ENCODE peak calls at places on chromosomes 12 and 14, in eight cellular contexts. K is neural progenitor cell, E is aorta, S is coronary artery, Z is GM12878, U is left lung, Y is Karpas-422, R is lung. W is an unnamed sample.

GRCh38 chr14:81436296-81437138 is 36.4 kb upstream of the STON2 start:
- DNase-seq in E (peak), U (peak), R (peak), Y (no peak), Z (no peak), K (peak), S (no peak), W (peak)

GRCh38 chr14:37195327-37195726 is 2.4 kb upstream of the MIPOL1 start:
- DNase-seq in R (no peak), K (no peak), Z (no peak), S (no peak), Y (no peak), U (no peak), E (no peak), W (no peak)

GRCh38 chr12:21502164-21502496 is 541 bp downstream of the GOLT1B start:
- DNase-seq in K (no peak), Z (peak), U (no peak), E (no peak), R (no peak), S (no peak), Y (peak), W (no peak)

GRCh38 chr12:127245437-127245836 is 1021.5 kb upstream of the TMEM132C start:
- DNase-seq in E (no peak), R (no peak), U (no peak), K (no peak), Z (no peak), S (no peak), Y (no peak), W (no peak)

GRCh38 chr14:57418999-57419398 is 28.6 kb downstream of the NAA30 start:
- DNase-seq in Z (no peak), R (no peak), U (no peak), Y (no peak), S (no peak), E (no peak), K (no peak), W (no peak)

GRCh38 chr14:62691613-62692489 is 353.4 kb downstream of the KCNH5 start:
- DNase-seq in K (no peak), S (no peak), E (no peak), Z (no peak), U (peak), Y (no peak), R (peak), W (no peak)

GRCh38 chr12:48004941-48005749 is 869 bp upstream of the COL2A1 start:
- DNase-seq in S (no peak), Y (no peak), R (no peak), Z (no peak), U (no peak), E (no peak), K (peak), W (peak)

GRCh38 chr14:61385002-61385685 is 63.8 kb downstream of the PRKCH start:
- DNase-seq in S (no peak), U (no peak), Y (no peak), R (no peak), K (no peak), E (no peak), Z (no peak), W (no peak)

GRCh38 chr14:56703947-56704346 is 106.3 kb downstream of the OTX2 start:
- DNase-seq in Y (no peak), K (no peak), S (no peak), R (no peak), E (no peak), Z (no peak), U (no peak), W (peak)

GRCh38 chr12:110921262-110921661 is 883 bp upstream of the MYL2 start:
- DNase-seq in Y (no peak), E (no peak), S (no peak), U (no peak), K (no peak), R (no peak), Z (no peak), W (no peak)

GRCh38 chr14:65255583-65256443 is 153.5 kb upstream of the MAX start:
- DNase-seq in S (no peak), U (peak), R (peak), Y (no peak), K (peak), Z (no peak), E (no peak), W (peak)

GRCh38 chr12:54352022-54352531 is 12.2 kb downstream of the GPR84 start:
- DNase-seq in Z (no peak), E (peak), U (peak), Y (no peak), K (peak), R (peak), S (no peak), W (peak)

GRCh38 chr14:99274346-99275221 is 2.6 kb upstream of the BCL11B start:
- DNase-seq in S (peak), K (peak), Y (no peak), E (no peak), Z (no peak), U (peak), R (no peak), W (peak)

GRCh38 chr14:63174760-63175191 is 29.5 kb upstream of the RHOJ start:
- DNase-seq in U (no peak), E (no peak), R (no peak), Z (no peak), Y (peak), S (no peak), K (peak), W (peak)

GRCh38 chr12:68276400-68276930 is 23.1 kb upstream of the IL22 start:
- DNase-seq in Z (no peak), R (no peak), Y (no peak), S (no peak), K (no peak), E (no peak), U (no peak), W (no peak)

GRCh38 chr14:77613207-77613606 is 3.2 kb downstream of the SPTLC2 start:
- DNase-seq in S (no peak), Y (no peak), U (no peak), R (no peak), K (no peak), Z (no peak), E (no peak), W (no peak)

GRCh38 chr12:118033902-118034301 is 17.4 kb downstream of the RFC5 start:
- DNase-seq in K (no peak), Y (no peak), S (no peak), E (no peak), U (no peak), Z (no peak), R (no peak), W (no peak)

GRCh38 chr12:56084958-56085543 is 5.1 kb downstream of the ERBB3 start:
- DNase-seq in R (no peak), Y (peak), Z (no peak), E (no peak), U (no peak), S (no peak), K (peak), W (peak)

GRCh38 chr12:124827588-124828184 is 36.0 kb downstream of the SCARB1 start:
- DNase-seq in K (no peak), Z (peak), R (no peak), U (no peak), S (no peak), E (no peak), Y (no peak), W (no peak)

GRCh38 chr12:131380220-131380957 is 330.5 kb upstream of the SFSWAP start:
- DNase-seq in Z (no peak), S (peak), Y (no peak), R (no peak), K (peak), U (no peak), E (no peak), W (no peak)

GRCh38 chr12:122014781-122015180 is 6.9 kb upstream of the BCL7A start:
- DNase-seq in K (no peak), Z (no peak), Y (no peak), E (no peak), R (no peak), U (no peak), S (no peak), W (no peak)

GRCh38 chr14:89365071-89365801 is 51.8 kb downstream of the FOXN3 start:
- DNase-seq in U (peak), Z (peak), E (no peak), K (no peak), S (no peak), R (peak), Y (peak), W (no peak)

GRCh38 chr14:85444685-85445084 is 85.3 kb upstream of the FLRT2 start:
- DNase-seq in U (peak), E (no peak), S (no peak), R (no peak), Y (no peak), Z (no peak), K (no peak), W (no peak)

GRCh38 chr14:77965919-77966435 is 166.1 kb downstream of the ADCK1 start:
- DNase-seq in K (peak), Z (peak), Y (no peak), E (no peak), U (no peak), R (no peak), S (no peak), W (peak)

GRCh38 chr12:52207895-52208294 is 16.1 kb upstream of the KRT80 start:
- DNase-seq in R (no peak), K (no peak), S (no peak), Z (no peak), U (peak), Y (no peak), E (peak), W (no peak)

GRCh38 chr12:106369624-106370346 is 12.2 kb downstream of the POLR3B start:
- DNase-seq in S (no peak), E (no peak), K (no peak), Z (no peak), U (no peak), Y (no peak), R (no peak), W (no peak)

GRCh38 chr12:6229823-6230222 is 29.6 kb downstream of the CD9 start:
- DNase-seq in R (no peak), Z (no peak), E (peak), S (peak), Y (no peak), U (peak), K (no peak), W (no peak)

GRCh38 chr12:80715850-80716249 is 862 bp upstream of the MYF5 start:
- DNase-seq in S (no peak), Z (no peak), K (no peak), R (no peak), E (no peak), Y (no peak), U (no peak), W (peak)

GRCh38 chr12:80714846-80715245 is 1.9 kb upstream of the MYF5 start:
- DNase-seq in R (no peak), U (no peak), E (no peak), K (no peak), S (no peak), Y (no peak), Z (no peak), W (peak)

GRCh38 chr12:80713419-80713818 is 3.3 kb upstream of the MYF5 start:
- DNase-seq in K (no peak), U (no peak), E (no peak), Y (no peak), S (no peak), R (no peak), Z (no peak), W (no peak)

GRCh38 chr12:80714055-80714454 is 2.7 kb upstream of the MYF5 start:
- DNase-seq in U (no peak), S (no peak), E (no peak), Y (no peak), Z (no peak), K (peak), R (no peak), W (peak)

GRCh38 chr12:80716711-80717469 is at the start of gene MYF5:
- DNase-seq in Z (no peak), R (no peak), U (no peak), Y (no peak), E (no peak), K (no peak), S (no peak), W (peak)
- H3K27ac ChIP-seq in Z (no peak), R (no peak), U (no peak), Y (no peak), E (no peak), K (peak), S (no peak), W (no peak)

DNA sequence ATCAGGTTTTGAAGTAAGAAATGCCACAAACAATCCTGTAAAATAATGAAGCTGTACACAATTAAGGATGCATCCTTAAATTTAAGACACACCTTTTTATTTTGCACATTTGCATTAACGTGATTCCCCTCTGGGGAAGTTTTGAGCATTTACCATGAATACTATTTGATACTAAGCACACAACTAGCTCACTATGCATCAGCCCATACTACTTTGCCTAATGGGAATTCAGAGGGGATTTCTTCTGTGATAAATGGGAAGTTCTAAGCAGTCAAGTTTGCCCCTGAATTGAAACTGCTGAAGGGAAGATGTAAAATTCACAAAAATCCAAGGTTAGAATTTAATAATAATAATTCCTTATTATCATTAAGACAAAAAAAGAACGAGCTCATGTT is 27.4 kb downstream of the SINHCAF start:
- DNase-seq in S (no peak), K (no peak), R (no peak), Y (no peak), E (no peak), Z (peak), U (no peak), W (no peak)
- H3K27ac ChIP-seq in S (no peak), K (peak), R (no peak), Y (peak), E (no peak), Z (peak), U (no peak), W (peak)

DNA sequence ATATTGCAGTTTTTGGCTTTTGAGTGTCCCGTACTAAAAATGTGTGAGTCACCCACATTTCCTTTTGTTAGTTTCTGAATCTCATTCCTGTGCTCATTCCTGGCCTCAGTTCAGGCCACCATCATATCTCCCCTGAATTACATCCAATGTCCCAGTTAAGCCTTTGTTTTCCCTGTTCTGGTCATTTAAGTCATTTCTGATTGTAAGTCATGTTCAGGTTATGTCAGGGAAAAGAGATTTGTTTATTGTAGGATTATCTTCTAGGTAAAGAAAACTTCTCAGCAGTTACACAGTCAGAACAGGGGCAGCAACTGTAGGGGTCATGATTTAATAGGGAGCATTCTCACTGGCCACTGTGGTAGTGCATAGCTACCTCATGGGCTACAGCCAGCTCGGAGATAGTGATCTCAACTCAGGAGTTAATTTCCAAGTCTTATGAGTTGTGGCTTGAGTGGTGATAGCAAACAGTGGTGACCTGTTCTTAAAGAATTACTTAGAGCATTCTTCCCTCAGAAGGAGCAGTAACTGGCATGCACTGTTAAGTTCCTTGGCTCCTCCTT is 6.7 kb downstream of the DDX47 start:
- DNase-seq in S (no peak), E (no peak), K (no peak), Z (no peak), U (no peak), R (no peak), Y (no peak), W (no peak)
- H3K27ac ChIP-seq in S (peak), E (peak), K (no peak), Z (peak), U (peak), R (no peak), Y (no peak), W (peak)

GRCh38 chr12:108302471-108303311 is 36.4 kb downstream of the CMKLR1 start:
- DNase-seq in R (peak), Z (no peak), S (peak), U (peak), Y (no peak), E (peak), K (peak), W (peak)
- H3K27ac ChIP-seq in R (peak), Z (no peak), S (peak), U (peak), Y (no peak), E (peak), K (no peak), W (no peak)

DNA sequence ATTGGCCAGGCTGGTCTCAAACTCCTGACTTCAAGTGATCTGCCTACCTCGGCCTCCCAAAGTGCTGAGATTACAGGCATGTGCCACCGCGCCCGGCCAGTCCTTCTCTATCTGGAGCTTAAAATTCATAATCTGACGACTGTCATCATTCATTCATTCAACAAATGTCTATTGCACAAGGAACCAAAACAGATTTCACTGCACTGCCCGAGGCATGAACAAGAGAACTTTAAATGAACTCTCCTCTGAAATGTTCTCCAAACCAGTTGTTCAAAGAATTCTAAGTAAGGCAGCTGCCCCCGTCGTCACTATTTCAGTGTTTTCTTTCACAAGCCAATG is 44.8 kb upstream of the METAP2 start:
- DNase-seq in R (no peak), E (no peak), U (no peak), K (no peak), S (no peak), Y (no peak), Z (no peak), W (no peak)
- H3K27ac ChIP-seq in R (no peak), E (no peak), U (no peak), K (no peak), S (no peak), Y (peak), Z (no peak), W (no peak)

DNA sequence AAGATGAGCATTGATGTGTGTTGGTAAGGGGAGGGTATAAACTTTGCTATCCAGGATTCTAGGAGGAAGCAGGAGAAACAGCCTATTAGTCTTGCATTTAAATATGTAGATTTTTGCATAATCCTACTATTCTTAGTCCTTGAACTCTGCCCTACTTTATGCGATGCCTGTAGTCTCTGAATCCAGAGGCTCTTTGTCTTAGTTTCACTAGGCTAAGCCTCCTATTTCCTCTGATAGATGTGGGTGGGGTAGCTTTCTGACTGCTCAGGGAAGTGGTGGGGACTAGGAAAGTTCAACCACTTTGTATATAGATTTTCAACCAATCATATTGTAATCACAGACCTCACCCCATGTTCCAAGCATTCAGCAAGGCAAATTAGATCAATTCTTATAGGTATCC is 49.5 kb upstream of the KCNC2 start:
- DNase-seq in R (no peak), K (peak), S (no peak), Z (no peak), E (no peak), Y (no peak), U (no peak), W (peak)
- H3K27ac ChIP-seq in R (no peak), K (no peak), S (no peak), Z (no peak), E (no peak), Y (no peak), U (no peak), W (no peak)

GRCh38 chr14:102474934-102475333 is 34.6 kb downstream of the ANKRD9 start:
- DNase-seq in E (peak), R (peak), Z (no peak), U (peak), S (no peak), K (no peak), Y (no peak), W (no peak)
- H3K27ac ChIP-seq in E (no peak), R (no peak), Z (no peak), U (no peak), S (no peak), K (no peak), Y (no peak), W (no peak)

W was measured in GM23338.